ENCODE peak calls at places on chromosome 1, in nine cellular contexts. J is body of pancreas, T is AG10803, O is HCT116, K is NB4, Q is colonic mucosa, Z is pancreas, Y is stomach, N is lung. G is an unnamed sample.

GRCh38 chr1:230753586-230754251 is 6.5 kb downstream of the CAPN9 start:
- DNase-seq in T (no peak), Z (no peak), O (peak; percentile 3), Q (peak; percentile 72), Y (peak; percentile 74), N (no peak), J (no peak), K (peak; percentile 9), G (no peak)

GRCh38 chr1:157390646-157391045 is 161.7 kb downstream of the FCRL5 start:
- DNase-seq in N (no peak), Z (no peak), K (no peak), T (peak; percentile 86), Y (no peak), Q (no peak), O (no peak), J (no peak), G (peak; percentile 78)

GRCh38 chr1:206021796-206022365 is 1.8 kb downstream of the CTSE start:
- DNase-seq in Z (no peak), J (no peak), T (peak; percentile 24), N (no peak), Y (no peak), K (peak; percentile 51), O (no peak), Q (no peak), G (peak; percentile 76)

GRCh38 chr1:8303141-8303540 is 14.8 kb upstream of the SLC45A1 start:
- DNase-seq in J (no peak), K (no peak), Q (no peak), T (peak; percentile 22), O (no peak), Z (no peak), Y (no peak), N (no peak), G (peak; percentile 70)

GRCh38 chr1:221611930-221612777 is 129.7 kb downstream of the DUSP10 start:
- DNase-seq in O (peak; percentile 15), N (peak; percentile 45), Q (peak; percentile 38), T (peak; percentile 76), J (peak; percentile 20), Y (no peak), K (peak; percentile 11), Z (no peak), G (peak; percentile 90)

GRCh38 chr1:16220101-16220500 is 7.6 kb upstream of the ARHGEF19 start:
- DNase-seq in T (no peak), O (no peak), Y (no peak), N (no peak), Z (peak; percentile 12), Q (no peak), J (no peak), K (no peak), G (no peak)

GRCh38 chr1:17870679-17871078 is 115.5 kb downstream of the ACTL8 start:
- DNase-seq in Z (no peak), K (no peak), Q (no peak), O (no peak), Y (no peak), J (no peak), N (no peak), T (no peak), G (no peak)

GRCh38 chr1:120954736-120955135 is 65.2 kb downstream of the PPIAL4A start:
- DNase-seq in T (no peak), Q (no peak), J (no peak), N (no peak), Z (no peak), Y (no peak), K (no peak), O (no peak), G (no peak)

GRCh38 chr1:76269175-76269574 is 194.6 kb downstream of the ST6GALNAC3 start:
- DNase-seq in Y (no peak), T (peak; percentile 76), Z (no peak), Q (no peak), K (no peak), O (no peak), J (no peak), N (no peak), G (peak; percentile 58)

GRCh38 chr1:11804666-11805453 is 904 bp downstream of the MTHFR start:
- DNase-seq in J (peak; percentile 65), N (peak; percentile 70), O (no peak), K (peak; percentile 47), Z (peak; percentile 62), T (peak; percentile 31), Y (peak; percentile 66), Q (peak; percentile 59), G (peak; percentile 78)

GRCh38 chr1:229694053-229694693 is 68.1 kb downstream of the URB2 start:
- DNase-seq in J (peak; percentile 55), K (peak; percentile 51), Z (peak; percentile 34), O (no peak), N (peak; percentile 65), T (peak; percentile 79), Q (peak; percentile 54), Y (peak; percentile 47), G (peak; percentile 44)

GRCh38 chr1:232953176-232953524 is 2.7 kb downstream of the NTPCR start:
- DNase-seq in J (no peak), T (no peak), Q (no peak), N (no peak), Z (no peak), O (no peak), Y (no peak), K (no peak), G (no peak)
- TF ChIP-seq CTCF in J (no peak), T (no peak), Q (no peak), N (no peak), Z (no peak), O (no peak), Y (no peak), K (no peak), G (no peak)

GRCh38 chr1:42925132-42925769 is 33.4 kb downstream of the SLC2A1 start:
- DNase-seq in J (no peak), T (no peak), O (no peak), Q (no peak), K (no peak), Y (no peak), Z (no peak), N (no peak), G (no peak)
- H3K4me3 ChIP-seq in J (no peak overlapping the region), T (peak overlapping the region; percentile 79), O (peak overlapping the region; percentile 61), Q (peak overlapping the region; percentile 89), K (no peak overlapping the region), Y (peak overlapping the region; percentile 87), Z (peak overlapping the region; percentile 83), N (no peak overlapping the region), G (peak overlapping the region; percentile 76)

GRCh38 chr1:183517401-183517800 is 45.1 kb downstream of the SMG7 start:
- DNase-seq in K (no peak), N (no peak), Z (no peak), T (no peak), J (no peak), Y (no peak), Q (no peak), O (no peak), G (no peak)
- TF ChIP-seq CTCF in K (no peak), N (no peak), Z (no peak), T (no peak), J (no peak), Y (no peak), Q (no peak), O (no peak), G (no peak)

GRCh38 chr1:23370744-23371710 is 1.4 kb upstream of the ZNF436 start:
- DNase-seq in O (no peak), K (peak; percentile 33), Q (no peak), N (no peak), J (peak; percentile 20), Y (no peak), Z (no peak), T (no peak), G (no peak)

GRCh38 chr1:23371987-23372386 is 2.4 kb upstream of the ZNF436 start:
- DNase-seq in N (no peak), O (no peak), K (no peak), Y (no peak), J (no peak), T (no peak), Z (no peak), Q (no peak), G (no peak)

GRCh38 chr1:23370270-23370743 is 671 bp upstream of the ZNF436 start:
- DNase-seq in Z (no peak), J (no peak), Y (no peak), Q (no peak), N (no peak), K (no peak), O (no peak), T (peak; percentile 77), G (peak; percentile 24)

GRCh38 chr1:23369335-23370013 is at the start of gene ZNF436:
- DNase-seq in T (peak; percentile 83), N (peak; percentile 73), Q (peak; percentile 85), K (peak; percentile 86), Y (peak; percentile 77), O (no peak), Z (peak; percentile 89), J (peak; percentile 82), G (peak; percentile 96)

DNA sequence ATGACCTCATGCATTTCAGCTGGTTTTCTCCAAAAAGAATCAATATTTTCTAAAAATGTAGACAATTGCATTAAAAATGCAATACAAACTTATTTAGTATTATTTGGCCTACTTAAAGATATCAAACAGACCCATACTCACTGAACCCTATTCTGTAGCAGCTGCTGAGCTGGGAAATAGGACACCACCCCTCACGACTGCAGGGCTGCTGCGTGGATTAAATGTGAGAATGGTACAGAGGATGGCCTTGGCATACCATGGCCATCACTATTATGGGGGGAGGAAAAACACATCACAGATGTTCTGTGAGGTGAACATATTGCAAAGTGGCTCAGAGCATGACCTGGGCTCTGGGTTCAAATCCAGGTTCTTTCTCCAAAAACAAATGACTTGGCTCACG is 2.8 kb upstream of the ZNF436 start:
- DNase-seq in K (no peak), J (no peak), Y (no peak), Q (no peak), Z (no peak), N (no peak), T (no peak), O (no peak), G (no peak)
- H3K4me3 ChIP-seq in K (no peak overlapping the region), J (no peak overlapping the region), Y (no peak overlapping the region), Q (no peak overlapping the region), Z (no peak overlapping the region), N (no peak overlapping the region), T (no peak overlapping the region), O (no peak overlapping the region), G (no peak overlapping the region)

GRCh38 chr1:196717868-196718267 is 56.8 kb upstream of the CFHR3 start:
- DNase-seq in Z (no peak), N (no peak), O (no peak), Y (no peak), Q (no peak), K (no peak), J (no peak), T (no peak), G (no peak)

GRCh38 chr1:196723325-196724185 is 51.1 kb upstream of the CFHR3 start:
- DNase-seq in Z (no peak), Y (peak; percentile 64), T (peak; percentile 61), J (peak; percentile 80), N (peak; percentile 45), Q (no peak), K (peak; percentile 47), O (peak; percentile 64), G (peak; percentile 50)
- TF ChIP-seq CTCF in Z (peak; percentile 57), Y (peak; percentile 60), T (peak; percentile 87), J (peak; percentile 49), N (no peak), Q (peak; percentile 63), K (peak; percentile 58), O (peak; percentile 80), G (peak; percentile 74)

GRCh38 chr1:212610575-212610967 is 2.0 kb downstream of the ATF3 start:
- DNase-seq in Y (no peak), Z (no peak), Q (no peak), T (no peak), N (no peak), O (no peak), J (no peak), K (no peak), G (no peak)
- H3K4me3 ChIP-seq in Y (peak overlapping the region; percentile 66), Z (peak overlapping the region; percentile 78), Q (no peak overlapping the region), T (no peak overlapping the region), N (no peak overlapping the region), O (no peak overlapping the region), J (no peak overlapping the region), K (no peak overlapping the region), G (no peak overlapping the region)

GRCh38 chr1:53037159-53037558 is 24.9 kb upstream of the PODN start:
- DNase-seq in N (no peak), J (no peak), Z (no peak), K (no peak), O (no peak), Y (no peak), T (no peak), Q (no peak), G (no peak)
- TF ChIP-seq CTCF in N (no peak), J (no peak), Z (no peak), K (no peak), O (no peak), Y (no peak), T (no peak), Q (no peak), G (no peak)